ENCODE peak calls at places on chromosomes 13 and 19, in four cellular contexts. Y, T, H and J are unnamed samples.

GRCh38 chr19:47589824-47590223 is 16.9 kb upstream of the ZNF541 start:
- DNase-seq in T (no peak), H (no peak), Y (no peak), J (no peak)

GRCh38 chr19:38125238-38125637 is 98.8 kb downstream of the DPF1 start:
- DNase-seq in H (no peak), T (no peak), Y (no peak), J (no peak)

GRCh38 chr19:49793561-49793840 is 19.6 kb downstream of the FUZ start:
- DNase-seq in T (no peak), H (no peak), Y (no peak), J (no peak)

GRCh38 chr13:32300920-32301319 is 14.2 kb downstream of the ZAR1L start:
- DNase-seq in Y (no peak), H (no peak), T (no peak), J (no peak)

GRCh38 chr19:30312582-30313352 is 59.4 kb upstream of the ZNF536 start:
- DNase-seq in Y (no peak), T (no peak), H (no peak), J (no peak)

GRCh38 chr19:58196911-58197616 is 14.2 kb downstream of the ZNF274 start:
- DNase-seq in T (no peak), H (peak; percentile 10), Y (no peak), J (no peak)

GRCh38 chr13:111630411-111630810 is 310.0 kb downstream of the TEX29 start:
- DNase-seq in H (no peak), T (no peak), Y (no peak), J (peak; percentile 79)

GRCh38 chr13:34864650-34865049 is 77.4 kb upstream of the NBEA start:
- DNase-seq in H (no peak), T (no peak), Y (no peak), J (no peak)

GRCh38 chr13:45473627-45474026 is 8.9 kb downstream of the COG3 start:
- DNase-seq in H (peak; percentile 43), T (no peak), Y (no peak), J (no peak)

GRCh38 chr13:111363121-111363520 is 42.7 kb downstream of the TEX29 start:
- DNase-seq in T (no peak), Y (no peak), H (no peak), J (peak; percentile 71)

GRCh38 chr19:42942187-42942789 is 5.3 kb upstream of the PSG7 start:
- DNase-seq in T (no peak), Y (no peak), H (peak; percentile 6), J (no peak)

GRCh38 chr13:75399879-75400217 is 82.1 kb downstream of the TBC1D4 start:
- DNase-seq in T (no peak), H (no peak), Y (no peak), J (no peak)

GRCh38 chr13:109862627-109863026 is 76.2 kb upstream of the IRS2 start:
- DNase-seq in H (no peak), T (no peak), Y (no peak), J (no peak)

GRCh38 chr19:31054430-31054829 is 294.8 kb downstream of the TSHZ3 start:
- DNase-seq in T (peak; percentile 37), Y (no peak), H (no peak), J (no peak)

GRCh38 chr19:28468701-28469459 is 744.1 kb downstream of the UQCRFS1 start:
- DNase-seq in T (peak; percentile 75), Y (peak; percentile 64), H (no peak), J (no peak)

GRCh38 chr19:49119411-49120324 is at the start of gene PPFIA3:
- DNase-seq in H (no peak), Y (peak; percentile 80), T (peak; percentile 65), J (no peak)

GRCh38 chr19:55962186-55962585 is 14.6 kb downstream of the NLRP8 start:
- DNase-seq in Y (no peak), T (no peak), H (no peak), J (no peak)

GRCh38 chr19:49556412-49557398 is 23.7 kb downstream of the NOSIP start:
- DNase-seq in T (no peak), H (no peak), Y (no peak), J (no peak)

GRCh38 chr13:93915269-93915809 is 564.1 kb downstream of the DCT start:
- DNase-seq in H (no peak), Y (no peak), T (no peak), J (no peak)

GRCh38 chr19:10006335-10006708 is 4.0 kb downstream of the COL5A3 start:
- DNase-seq in Y (peak; percentile 87), H (no peak), T (peak; percentile 36), J (no peak)

GRCh38 chr13:64525687-64526086 is 2704.4 kb downstream of the PCDH9 start:
- DNase-seq in Y (no peak), T (no peak), H (no peak), J (no peak)

GRCh38 chr13:21668665-21669599 is 1.9 kb upstream of the FGF9 start:
- DNase-seq in T (peak; percentile 47), H (no peak), Y (peak; percentile 73), J (no peak)

GRCh38 chr13:45142440-45143345 is 22.4 kb downstream of the GTF2F2 start:
- DNase-seq in H (peak; percentile 56), T (no peak), Y (no peak), J (no peak)

GRCh38 chr19:56107626-56108351 is 13.3 kb downstream of the ZNF787 start:
- DNase-seq in Y (peak; percentile 78), T (peak; percentile 66), H (no peak), J (no peak)

GRCh38 chr13:85371254-85371653 is 428.0 kb downstream of the SLITRK6 start:
- DNase-seq in Y (no peak), T (no peak), H (peak; percentile 57), J (no peak)

GRCh38 chr19:57227461-57227860 is 3.4 kb upstream of the AURKC start:
- DNase-seq in Y (no peak), H (no peak), T (no peak), J (peak; percentile 81)

GRCh38 chr13:45119469-45119989 is 781 bp upstream of the GTF2F2 start:
- DNase-seq in Y (no peak), T (peak; percentile 18), H (no peak), J (no peak)

GRCh38 chr19:16660763-16661479 is at the start of gene TMEM38A:
- DNase-seq in Y (peak; percentile 71), T (peak; percentile 75), H (no peak), J (no peak)

GRCh38 chr13:111398196-111398595 is 77.8 kb downstream of the TEX29 start:
- DNase-seq in Y (no peak), T (no peak), H (no peak), J (peak; percentile 72)

GRCh38 chr13:110448230-110448629 is 113.3 kb downstream of the RAB20 start:
- DNase-seq in T (no peak), Y (no peak), H (no peak), J (no peak)

DNA sequence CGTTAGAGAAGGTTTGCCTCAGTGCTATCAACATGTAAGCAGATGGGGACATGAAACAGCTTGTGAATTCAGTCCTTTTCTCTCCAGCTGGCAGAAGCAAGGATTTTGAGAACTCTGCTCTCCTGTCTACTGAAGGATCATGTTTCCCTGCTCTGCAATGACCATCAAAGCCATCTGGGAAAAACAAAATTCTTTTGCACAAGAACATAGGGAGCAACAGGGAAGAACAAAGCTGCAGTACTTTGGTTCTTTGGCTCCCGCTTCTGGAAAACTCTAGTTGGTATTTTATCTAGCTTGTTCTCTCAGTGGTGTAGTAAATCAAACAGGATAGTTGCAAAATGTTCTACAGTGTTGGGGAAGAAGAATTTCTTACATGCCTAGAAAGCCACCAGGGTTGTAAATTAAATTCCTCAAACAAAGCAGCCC is 270.4 kb downstream of the ENOX1 start:
- DNase-seq in H (no peak), Y (peak; percentile 77), T (no peak), J (peak; percentile 95)
- H3K27ac ChIP-seq in H (no peak overlapping the region), Y (peak overlapping the region; percentile 83), T (peak overlapping the region; percentile 63), J (peak overlapping the region; percentile 46)

DNA sequence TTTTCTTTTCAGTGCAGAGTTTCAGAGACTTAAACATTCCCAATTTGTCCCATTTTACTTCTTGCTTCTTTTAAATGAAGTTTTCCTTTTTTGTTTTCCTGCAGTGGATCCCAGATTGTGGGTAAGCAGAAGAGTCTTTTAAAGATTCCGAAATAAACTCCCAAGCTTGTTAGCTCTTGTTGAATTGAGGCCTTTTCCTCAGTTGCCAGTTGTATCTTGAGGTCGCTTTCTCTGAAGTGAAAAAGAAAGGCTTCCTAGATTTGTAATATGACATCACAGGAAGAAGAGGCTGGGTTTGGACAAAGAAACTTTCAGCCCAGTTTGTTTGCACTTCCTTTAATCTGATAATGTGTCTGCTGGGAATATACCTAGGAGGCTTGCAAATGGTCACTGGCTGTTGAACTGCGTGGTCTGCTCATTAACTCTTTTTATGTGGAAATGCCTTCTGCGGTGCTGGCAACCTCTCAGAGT is at the start of gene LPAR6:
- DNase-seq in T (no peak), H (peak; percentile 95), Y (no peak), J (no peak)
- TF ChIP-seq POLR2AphosphoS5 in T (peak; percentile 88), H (peak; percentile 95), Y (peak; percentile 90), J (peak; percentile 95)

GRCh38 chr19:7610491-7611240 is 15.0 kb downstream of the CAMSAP3 start:
- DNase-seq in H (no peak), T (no peak), Y (no peak), J (no peak)
- H3K27me3 ChIP-seq in H (no peaks in the 10 kb centered on the region), T (no peaks in the 10 kb centered on the region), Y (peaks cover 4% of the 10 kb centered on the region), J (no peaks in the 10 kb centered on the region)

DNA sequence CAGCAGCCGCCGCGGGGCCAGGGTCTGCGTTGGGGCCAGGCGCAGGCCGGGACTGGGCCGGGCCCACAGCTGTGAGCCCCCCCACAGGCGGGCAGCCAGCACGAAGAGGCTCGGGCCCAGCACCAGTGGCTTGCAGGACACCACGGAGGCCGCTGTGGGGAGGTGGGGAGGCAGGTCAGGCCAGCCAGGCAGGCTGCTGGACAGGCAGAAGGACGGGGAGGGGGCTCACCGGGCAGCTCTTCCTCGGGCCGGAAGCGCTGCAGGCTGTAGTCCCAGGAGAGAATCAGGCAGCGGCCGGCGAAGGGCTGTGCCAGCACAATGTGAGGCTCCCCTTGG is 8.3 kb downstream of the LGI4 start:
- DNase-seq in H (no peak), Y (no peak), T (no peak), J (no peak)
- H3K27ac ChIP-seq in H (no peak overlapping the region), Y (peak overlapping the region; percentile 78), T (peak overlapping the region; percentile 90), J (peak overlapping the region; percentile 94)

GRCh38 chr19:35693835-35694599 is 10.3 kb upstream of the ZBTB32 start:
- DNase-seq in Y (peak; percentile 93), H (peak; percentile 81), T (peak; percentile 92), J (no peak)
- TF ChIP-seq POLR2AphosphoS5 in Y (peak; percentile 10), H (no peak), T (no peak), J (no peak)

GRCh38 chr19:1748115-1748702 is 5.1 kb upstream of the ONECUT3 start:
- DNase-seq in Y (no peak), H (no peak), T (peak; percentile 44), J (no peak)
- H3K27me3 ChIP-seq in Y (peaks cover 98% of the 10 kb centered on the region), H (peaks cover 71% of the 10 kb centered on the region), T (peaks cover 97% of the 10 kb centered on the region), J (peaks cover 51% of the 10 kb centered on the region)

GRCh38 chr19:46299695-46300094 is 2.9 kb downstream of the HIF3A start:
- DNase-seq in H (no peak), T (peak; percentile 26), Y (no peak), J (no peak)
- H3K27ac ChIP-seq in H (no peak overlapping the region), T (peak overlapping the region; percentile 94), Y (peak overlapping the region; percentile 87), J (peak overlapping the region; percentile 93)

DNA sequence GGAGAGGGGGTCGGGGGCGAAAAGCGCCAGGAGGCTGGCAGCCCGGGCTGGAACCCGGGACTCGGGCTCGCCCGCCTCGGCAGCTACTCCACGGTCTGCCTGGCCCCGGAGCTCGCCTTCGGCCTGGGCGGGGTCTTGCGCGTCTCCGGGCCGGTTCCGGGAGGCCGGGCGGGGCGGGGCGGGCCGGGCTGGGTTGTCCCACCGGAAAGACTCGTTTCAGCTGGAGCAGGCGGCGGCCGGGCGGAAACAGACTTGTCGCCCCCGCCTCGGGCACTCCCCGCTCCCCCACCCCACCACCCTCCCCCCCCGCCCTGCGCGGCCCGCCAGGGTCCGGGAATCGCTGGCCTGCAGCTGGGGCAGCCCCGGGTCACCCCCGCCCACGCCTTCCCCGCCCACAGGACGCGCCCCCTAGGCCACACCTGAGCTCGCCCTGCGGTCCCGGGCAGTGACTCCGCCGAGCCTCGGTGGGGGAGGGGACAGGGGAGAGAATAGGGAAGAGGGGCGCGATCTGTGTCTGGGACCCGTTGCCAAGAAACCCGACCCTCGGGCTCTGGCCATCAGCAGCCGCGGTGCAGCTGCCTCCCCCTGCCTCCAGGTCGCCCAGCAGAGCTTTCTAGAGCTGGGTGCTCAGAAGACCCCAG is 109.4 kb downstream of the KCTD15 start:
- DNase-seq in T (peak; percentile 85), Y (peak; percentile 69), H (no peak), J (no peak)
- TF ChIP-seq POLR2AphosphoS5 in T (peak; percentile 18), Y (no peak), H (no peak), J (no peak)